ENCODE peak calls at places on chromosomes 1 and 21, in five cellular contexts. T is ovary, D is HFFc6, B is cardiac muscle cell, W is right lobe of liver. Q is an unnamed sample.

GRCh38 chr1:168439451-168440375 is 104.1 kb downstream of the XCL2 start:
- DNase-seq in T (peak), D (peak), B (peak), W (peak), Q (peak)

GRCh38 chr1:147641695-147642592 is 28.4 kb downstream of the ACP6 start:
- DNase-seq in T (peak), D (peak), B (peak), W (no peak), Q (no peak)

GRCh38 chr21:44401386-44402160 is 48.2 kb downstream of the TRPM2 start:
- DNase-seq in T (no peak), D (no peak), B (no peak), W (no peak), Q (no peak)

GRCh38 chr1:201771466-201771865 is 57.5 kb upstream of the IPO9 start:
- DNase-seq in T (no peak), D (no peak), B (peak), W (no peak), Q (no peak)

GRCh38 chr1:154442006-154442740 is 37.0 kb downstream of the IL6R start:
- DNase-seq in T (no peak), D (no peak), B (peak), W (no peak), Q (no peak)

GRCh38 chr1:243930822-243931671 is 81.0 kb upstream of the AKT3 start:
- DNase-seq in T (no peak), D (no peak), B (peak), W (no peak), Q (no peak)

GRCh38 chr1:1305300-1306069 is 2.2 kb downstream of the ACAP3 start:
- DNase-seq in T (peak), D (peak), B (peak), W (no peak), Q (peak)

GRCh38 chr1:111944121-111944785 is 45.2 kb downstream of the KCND3 start:
- DNase-seq in T (no peak), D (no peak), B (no peak), W (no peak), Q (peak)

GRCh38 chr1:67814121-67814772 is 19.0 kb downstream of the GNG12 start:
- DNase-seq in T (no peak), D (no peak), B (no peak), W (no peak), Q (no peak)

Q was measured in left ventricle myocardium inferior.